ENCODE peak calls at places on chromosomes 7 and 10, in five cellular contexts. X is IMR-90, G is right atrium auricular region, D is psoas muscle, J is cardiac muscle cell. F is an unnamed sample. For H3K36me3, the result is how much of the 10 kb centered on the place peaks cover.

GRCh38 chr10:113000454-113000853 is 50.4 kb downstream of the TCF7L2 start:
- DNase-seq in J (no peak), D (no peak), X (no peak), G (no peak), F (no peak)

GRCh38 chr7:17501461-17502208 is 203.2 kb downstream of the AHR start:
- DNase-seq in D (no peak), G (no peak), X (peak), J (no peak), F (no peak)

GRCh38 chr7:88040694-88041093 is 106.6 kb downstream of the ADAM22 start:
- DNase-seq in D (no peak), X (no peak), G (no peak), J (no peak), F (no peak)

GRCh38 chr7:21076054-21076453 is 289.4 kb upstream of the SP8 start:
- DNase-seq in D (no peak), X (no peak), J (no peak), G (no peak), F (no peak)

GRCh38 chr7:93985101-93985500 is 19.1 kb downstream of the BET1 start:
- DNase-seq in D (no peak), J (no peak), G (no peak), X (no peak), F (no peak)

GRCh38 chr10:77392236-77392721 is 245.3 kb downstream of the KCNMA1 start:
- DNase-seq in G (no peak), J (peak), X (peak), D (no peak), F (no peak)

GRCh38 chr10:94183666-94184264 is 179.0 kb downstream of the NOC3L start:
- DNase-seq in X (peak), J (peak), D (no peak), G (no peak), F (no peak)

GRCh38 chr7:151250181-151251095 is 1.9 kb upstream of the SMARCD3 start:
- DNase-seq in D (peak), J (no peak), G (no peak), X (no peak), F (no peak)

GRCh38 chr7:12475362-12476063 is 71.8 kb upstream of the VWDE start:
- DNase-seq in G (no peak), D (no peak), J (peak), X (peak), F (no peak)

GRCh38 chr7:22578048-22578770 is 78.2 kb upstream of the STEAP1B start:
- DNase-seq in D (no peak), J (peak), X (peak), G (no peak), F (no peak)

GRCh38 chr10:21314234-21314633 is 211.2 kb downstream of the SKIDA1 start:
- DNase-seq in G (no peak), X (no peak), D (no peak), J (peak), F (no peak)

GRCh38 chr7:68146970-68147369 is 1150.3 kb downstream of the TYW1 start:
- DNase-seq in D (no peak), X (no peak), G (no peak), J (no peak), F (no peak)

GRCh38 chr7:101690061-101690460 is 61.0 kb upstream of the MYL10 start:
- DNase-seq in X (no peak), G (no peak), J (no peak), D (no peak), F (no peak)

GRCh38 chr7:47648301-47648900 is 66.5 kb upstream of the TNS3 start:
- DNase-seq in X (peak), J (peak), D (no peak), G (no peak), F (no peak)

GRCh38 chr7:122883049-122883670 is 3.1 kb downstream of the CADPS2 start:
- DNase-seq in X (no peak), J (no peak), D (no peak), G (no peak), F (no peak)

GRCh38 chr10:110486680-110487410 is 10.9 kb upstream of the DUSP5 start:
- DNase-seq in X (no peak), G (no peak), D (no peak), J (no peak), F (no peak)

GRCh38 chr10:91090761-91091529 is 129.5 kb upstream of the PCGF5 start:
- DNase-seq in J (peak), D (no peak), G (no peak), X (no peak), F (no peak)

GRCh38 chr10:75431180-75432111 is at the start of gene LRMDA:
- DNase-seq in D (peak), G (no peak), J (peak), X (no peak), F (peak)

GRCh38 chr7:14598978-14599377 is 303.6 kb downstream of the DGKB start:
- DNase-seq in D (no peak), X (peak), G (no peak), J (peak), F (no peak)

GRCh38 chr7:66631471-66631870 is 2.8 kb downstream of the KCTD7 start:
- DNase-seq in X (no peak), J (peak), G (no peak), D (no peak), F (no peak)

GRCh38 chr10:95404460-95404858 is 113.7 kb upstream of the PDLIM1 start:
- DNase-seq in D (no peak), G (no peak), J (no peak), X (no peak), F (no peak)

GRCh38 chr7:47539398-47540052 is 42.4 kb downstream of the TNS3 start:
- DNase-seq in G (no peak), J (peak), D (no peak), X (peak), F (no peak)

GRCh38 chr7:110105840-110106239 is 985.1 kb upstream of the LRRN3 start:
- DNase-seq in G (no peak), J (no peak), D (no peak), X (no peak), F (no peak)

GRCh38 chr7:46654546-46655443 is 733.7 kb upstream of the IGFBP3 start:
- DNase-seq in D (no peak), J (no peak), X (peak), G (no peak), F (no peak)

GRCh38 chr10:70462349-70462984 is 16.1 kb upstream of the PALD1 start:
- DNase-seq in J (no peak), X (no peak), G (peak), D (peak), F (peak)

DNA sequence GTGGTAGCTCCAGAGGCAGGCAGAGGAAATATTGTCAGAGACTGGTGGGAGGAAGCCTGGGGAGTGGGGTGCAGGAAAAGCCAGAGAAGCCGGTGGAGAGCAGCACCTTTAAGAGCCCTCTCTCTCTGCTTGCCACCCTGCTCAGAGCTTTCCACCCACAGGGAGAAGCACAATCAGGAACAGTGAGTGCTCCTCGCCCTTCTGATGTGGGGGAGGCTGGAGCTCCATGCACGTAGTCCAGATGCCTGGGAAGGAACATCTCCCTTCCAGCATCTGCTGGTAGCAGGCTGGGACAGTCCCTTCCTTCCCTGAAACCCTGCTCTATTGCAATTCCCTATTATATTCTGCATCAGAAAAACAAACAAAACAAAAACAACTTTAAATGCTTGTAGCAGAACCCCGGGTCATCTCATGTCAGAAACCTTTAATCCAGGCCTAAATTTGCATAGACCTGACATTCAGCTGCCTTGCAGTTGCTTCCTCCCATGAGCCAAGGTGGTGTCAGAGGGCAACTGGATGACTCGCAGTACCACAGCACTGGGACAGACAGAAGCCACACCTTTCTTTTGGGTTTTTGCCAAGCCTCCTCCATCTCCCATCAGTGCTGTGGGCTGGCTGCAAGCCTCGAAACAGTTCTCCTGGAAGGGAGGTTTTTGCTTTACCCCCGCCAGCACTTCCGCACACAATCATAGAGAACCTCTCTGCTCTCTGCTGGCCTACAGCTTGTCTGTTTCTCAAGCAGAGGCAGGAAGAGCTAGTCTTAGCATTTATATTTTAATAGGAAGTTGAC is 13.1 kb downstream of the AVPI1 start:
- DNase-seq in X (peak), J (peak), D (no peak), G (no peak), F (no peak)
- H3K36me3 ChIP-seq in X (half or more), J (under half), D (half or more), G (half or more), F (under half)

GRCh38 chr10:72186633-72187330 is 29.0 kb upstream of the ANAPC16 start:
- DNase-seq in G (peak), X (peak), J (peak), D (no peak), F (no peak)
- H3K4me3 ChIP-seq in G (no peak), X (no peak), J (no peak), D (peak), F (no peak)

GRCh38 chr10:35605191-35605590 is at the start of gene GJD4:
- DNase-seq in J (no peak), D (no peak), G (no peak), X (no peak), F (no peak)

GRCh38 chr10:35594115-35594849 is 10.9 kb upstream of the GJD4 start:
- DNase-seq in J (no peak), X (no peak), G (no peak), D (no peak), F (no peak)

GRCh38 chr10:35595106-35595505 is 10.0 kb upstream of the GJD4 start:
- DNase-seq in D (no peak), J (no peak), X (no peak), G (no peak), F (no peak)

GRCh38 chr10:35598379-35598778 is 6.8 kb upstream of the GJD4 start:
- DNase-seq in G (no peak), D (no peak), J (peak), X (no peak), F (no peak)

DNA sequence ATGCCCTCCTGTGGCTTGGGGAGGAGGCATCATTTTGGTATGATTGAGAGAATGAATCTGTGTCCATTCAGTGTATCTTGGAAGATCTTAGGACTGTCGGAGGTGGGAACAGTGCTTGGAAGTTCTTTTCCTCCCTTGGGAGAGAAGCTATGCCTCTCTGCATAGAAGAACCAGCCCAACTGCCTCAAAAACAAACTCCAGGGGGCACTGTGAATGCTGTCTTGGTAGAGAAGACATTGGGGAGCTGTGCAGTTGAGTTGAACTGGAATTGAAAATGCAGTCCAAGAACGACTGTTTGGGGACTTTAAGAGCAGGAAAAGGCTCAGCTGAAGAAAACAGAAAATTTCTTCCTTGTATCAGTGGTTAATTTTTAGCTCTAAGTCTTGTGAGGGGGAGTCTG is 4.9 kb upstream of the GJD4 start:
- DNase-seq in J (peak), X (no peak), D (no peak), G (no peak), F (no peak)
- TF ChIP-seq CTCF in J (peak), X (peak), D (no peak), G (no peak), F (no peak)

GRCh38 chr7:138755831-138756590 is 41.8 kb upstream of the TMEM213 start:
- DNase-seq in G (no peak), J (no peak), X (no peak), D (no peak), F (no peak)
- H3K36me3 ChIP-seq in G (under half), J (under half), X (under half), D (under half), F (under half)

DNA sequence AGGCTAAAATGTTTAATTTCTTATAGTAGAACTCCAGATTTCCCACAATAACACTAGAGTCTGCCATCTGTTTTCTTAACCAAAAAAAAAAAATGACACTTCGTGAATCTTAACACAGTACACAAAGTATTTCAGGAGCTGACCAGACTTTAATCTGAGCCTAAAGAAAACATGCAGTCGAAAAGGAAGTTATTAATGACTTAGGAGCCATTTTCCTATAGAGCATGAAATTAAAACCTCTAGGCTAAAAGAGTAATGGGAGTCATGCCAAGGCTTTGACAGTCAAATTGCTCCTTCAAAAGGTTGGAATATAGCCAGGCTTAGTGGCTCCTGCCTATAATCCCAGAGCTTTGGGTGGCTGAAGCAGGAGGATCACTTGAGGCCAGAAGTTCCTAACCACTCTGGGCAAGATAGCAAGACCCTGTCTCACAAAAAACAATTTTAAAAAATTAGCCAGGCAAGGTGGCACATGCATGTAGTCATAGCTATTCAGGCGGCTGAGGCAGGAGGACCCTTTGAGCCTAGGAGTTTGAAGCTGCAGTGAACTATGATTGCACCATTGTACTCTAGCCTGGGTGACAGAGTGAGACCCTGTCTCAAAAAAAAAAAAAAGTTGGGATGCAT is 13.6 kb downstream of the MICU1 start:
- DNase-seq in X (no peak), D (no peak), G (no peak), J (peak), F (no peak)
- H3K4me3 ChIP-seq in X (no peak), D (peak), G (no peak), J (no peak), F (peak)

GRCh38 chr7:143892527-143893300 is 9.3 kb downstream of the TCAF1 start:
- DNase-seq in J (peak), X (peak), G (no peak), D (no peak), F (no peak)
- TF ChIP-seq CTCF in J (peak), X (peak), G (no peak), D (no peak), F (no peak)

DNA sequence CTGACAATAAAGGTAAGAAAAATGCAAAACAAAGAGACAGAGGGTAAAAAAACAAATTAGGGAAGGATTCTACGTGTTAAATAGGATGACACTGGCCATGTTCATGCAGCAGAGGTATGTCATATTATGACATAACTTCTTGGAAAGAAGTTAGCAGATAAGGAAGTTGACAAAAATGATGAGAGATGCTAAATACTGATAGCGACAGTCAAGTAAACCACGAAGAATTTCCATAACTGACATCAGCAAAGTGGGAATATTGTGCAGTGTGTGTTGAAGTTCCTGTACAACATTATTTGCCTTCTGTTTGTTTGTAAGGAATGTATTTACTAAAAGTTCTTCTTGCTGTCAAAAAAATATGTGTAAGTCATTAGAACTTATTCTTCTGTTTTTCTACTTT is 29.5 kb downstream of the MDH2 start:
- DNase-seq in G (no peak), D (no peak), J (no peak), X (no peak), F (no peak)
- H3K36me3 ChIP-seq in G (under half), D (under half), J (under half), X (under half), F (under half)

GRCh38 chr7:43647772-43648643 is 65.1 kb downstream of the STK17A start:
- DNase-seq in D (peak), G (peak), X (peak), J (peak), F (peak)

GRCh38 chr7:43652364-43652763 is 69.5 kb downstream of the STK17A start:
- DNase-seq in D (no peak), X (peak), G (no peak), J (no peak), F (no peak)

GRCh38 chr7:43648725-43649406 is 66.0 kb downstream of the STK17A start:
- DNase-seq in X (peak), D (no peak), G (no peak), J (peak), F (no peak)

GRCh38 chr7:43649755-43650274 is 66.9 kb downstream of the STK17A start:
- DNase-seq in X (peak), G (no peak), J (no peak), D (no peak), F (no peak)

GRCh38 chr7:43650457-43651052 is 67.6 kb downstream of the STK17A start:
- DNase-seq in J (peak), X (peak), D (no peak), G (no peak), F (no peak)
- H3K4me3 ChIP-seq in J (no peak), X (no peak), D (no peak), G (no peak), F (no peak)